ENCODE peak calls at places on chromosomes 16 and 17, in seven cellular contexts. G is ovary, C is GM23338, J is AG04450, N is heart right ventricle, Y is Panc1, K is esophagus muscularis mucosa. V is an unnamed sample.
A peak's percentile ranks its signal among the peaks of the same experiment; 100 is the strongest.

GRCh38 chr16:74756203-74756602 is 18.4 kb downstream of the FA2H start:
- DNase-seq in K (no peak), J (no peak), G (no peak), Y (no peak), N (no peak), C (no peak), V (no peak)

GRCh38 chr16:53631236-53631635 is 72.4 kb downstream of the RPGRIP1L start:
- DNase-seq in N (no peak), J (no peak), Y (no peak), K (no peak), G (no peak), C (no peak), V (no peak)

GRCh38 chr16:72794319-72794718 is 253.6 kb downstream of the ZFHX3 start:
- DNase-seq in Y (no peak), C (no peak), J (no peak), N (peak; percentile 28), G (no peak), K (peak; percentile 60), V (no peak)

GRCh38 chr16:71666928-71667707 is 41.1 kb downstream of the MARVELD3 start:
- DNase-seq in Y (no peak), N (no peak), J (no peak), G (no peak), C (no peak), K (no peak), V (no peak)

GRCh38 chr17:33463887-33464286 is 170.8 kb upstream of the ASIC2 start:
- DNase-seq in K (no peak), N (no peak), G (no peak), J (no peak), Y (no peak), C (no peak), V (no peak)

GRCh38 chr16:50303041-50303604 is 36.8 kb downstream of the ADCY7 start:
- DNase-seq in C (no peak), N (no peak), G (peak; percentile 22), K (no peak), J (no peak), Y (no peak), V (no peak)

GRCh38 chr17:39235555-39236221 is 9.9 kb upstream of the STAC2 start:
- DNase-seq in K (no peak), N (no peak), J (no peak), G (no peak), C (peak; percentile 96), Y (no peak), V (no peak)

GRCh38 chr17:43570518-43570928 is 24.4 kb upstream of the ETV4 start:
- DNase-seq in G (no peak), C (no peak), K (no peak), J (peak; percentile 32), Y (no peak), N (no peak), V (no peak)

GRCh38 chr16:700684-701584 is 4.7 kb downstream of the FBXL16 start:
- DNase-seq in Y (no peak), G (no peak), N (no peak), J (no peak), K (no peak), C (peak; percentile 71), V (no peak)

GRCh38 chr16:2037631-2038358 is 9.8 kb downstream of the NTHL1 start:
- DNase-seq in Y (no peak), N (no peak), J (no peak), K (no peak), C (no peak), G (peak; percentile 53), V (no peak)

GRCh38 chr16:4320571-4321137 is 4.8 kb downstream of the GLIS2 start:
- DNase-seq in G (peak; percentile 39), Y (no peak), N (no peak), K (no peak), C (no peak), J (no peak), V (no peak)

GRCh38 chr16:28823291-28823718 is 506 bp downstream of the ATXN2L start:
- DNase-seq in G (no peak), C (peak; percentile 14), K (no peak), J (no peak), N (no peak), Y (no peak), V (no peak)

GRCh38 chr16:88773812-88774291 is 11.2 kb downstream of the PIEZO1 start:
- DNase-seq in G (peak; percentile 71), J (no peak), Y (no peak), C (peak; percentile 51), K (no peak), N (peak; percentile 79), V (peak; percentile 75)

GRCh38 chr17:4842376-4842775 is 9.2 kb downstream of the MINK1 start:
- DNase-seq in Y (no peak), K (no peak), G (no peak), C (no peak), J (no peak), N (no peak), V (no peak)

GRCh38 chr16:31382485-31383161 is 10.5 kb upstream of the ITGAD start:
- DNase-seq in Y (peak; percentile 8), K (peak; percentile 94), G (no peak), J (no peak), C (peak; percentile 89), N (peak; percentile 62), V (peak; percentile 63)

GRCh38 chr16:4082474-4083044 is 33.7 kb downstream of the ADCY9 start:
- DNase-seq in C (no peak), K (no peak), G (no peak), N (no peak), Y (no peak), J (no peak), V (no peak)

DNA sequence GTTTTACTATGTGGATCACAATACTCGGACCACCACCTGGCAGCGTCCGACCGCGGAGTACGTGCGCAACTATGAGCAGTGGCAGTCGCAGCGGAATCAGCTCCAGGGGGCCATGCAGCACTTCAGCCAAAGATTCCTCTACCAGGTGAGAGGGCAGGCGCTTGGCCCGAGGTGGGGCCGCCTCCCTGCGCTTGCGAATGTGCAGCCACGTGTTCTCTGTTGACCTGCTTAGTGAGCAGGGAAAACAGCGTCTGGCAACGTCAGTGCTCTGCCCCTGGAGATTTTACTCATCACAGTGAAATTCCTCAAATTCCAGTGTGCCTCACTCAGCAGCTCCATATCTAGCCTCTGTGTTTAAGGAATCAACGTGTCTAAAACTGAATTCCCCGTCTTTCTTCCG is 33.4 kb upstream of the CLEC18A start:
- DNase-seq in N (peak; percentile 35), C (peak; percentile 86), K (no peak), G (peak; percentile 78), Y (no peak), J (peak; percentile 86), V (no peak)
- H3K27ac ChIP-seq in N (peak overlapping the region; percentile 59), C (peak overlapping the region; percentile 72), K (peak overlapping the region; percentile 42), G (peak overlapping the region; percentile 71), Y (no peak overlapping the region), J (peak overlapping the region; percentile 96), V (peak overlapping the region; percentile 11)

GRCh38 chr17:54404259-54404658 is 496.4 kb upstream of the TOM1L1 start:
- DNase-seq in K (no peak), G (no peak), N (no peak), Y (no peak), J (no peak), C (no peak), V (no peak)
- H3K4me3 ChIP-seq in K (no peak overlapping the region), G (no peak overlapping the region), N (no peak overlapping the region), Y (no peak overlapping the region), J (no peak overlapping the region), C (no peak overlapping the region), V (no peak overlapping the region)

GRCh38 chr16:84592718-84593117 is 25.2 kb downstream of the COTL1 start:
- DNase-seq in K (no peak), N (no peak), Y (no peak), G (no peak), J (no peak), C (no peak), V (no peak)

GRCh38 chr16:84595052-84595481 is 22.8 kb downstream of the COTL1 start:
- DNase-seq in J (no peak), C (no peak), N (no peak), Y (no peak), G (no peak), K (no peak), V (no peak)

GRCh38 chr16:84596161-84596560 is 21.7 kb downstream of the COTL1 start:
- DNase-seq in J (no peak), Y (no peak), C (no peak), K (no peak), G (no peak), N (no peak), V (no peak)

GRCh38 chr16:84593825-84594724 is 23.8 kb downstream of the COTL1 start:
- DNase-seq in N (no peak), G (peak; percentile 44), K (no peak), C (peak; percentile 64), Y (no peak), J (no peak), V (no peak)

GRCh38 chr16:84594725-84595038 is 23.2 kb downstream of the COTL1 start:
- DNase-seq in N (no peak), Y (no peak), G (no peak), C (peak; percentile 55), K (no peak), J (no peak), V (no peak)
- H3K27ac ChIP-seq in N (no peak overlapping the region), Y (no peak overlapping the region), G (no peak overlapping the region), C (peak overlapping the region; percentile 14), K (no peak overlapping the region), J (no peak overlapping the region), V (no peak overlapping the region)

GRCh38 chr17:18070861-18071340 is 16.8 kb upstream of the DRG2 start:
- DNase-seq in G (no peak), Y (no peak), K (no peak), C (peak; percentile 19), N (no peak), J (peak; percentile 3), V (no peak)
- H3K4me3 ChIP-seq in G (no peak overlapping the region), Y (peak overlapping the region; percentile 43), K (no peak overlapping the region), C (no peak overlapping the region), N (peak overlapping the region; percentile 5), J (peak overlapping the region; percentile 34), V (peak overlapping the region; percentile 34)